ENCODE peak calls at places on chromosomes 1 and 21, in six cellular contexts. W, N, D, V, E and G are unnamed samples.

GRCh38 chr21:44955803-44956175 is 16.0 kb downstream of the SLX9 start:
- DNase-seq in W (no peak), D (no peak), V (no peak), E (no peak), N (no peak), G (no peak)

GRCh38 chr1:242129103-242129502 is 130.2 kb upstream of the MAP1LC3C start:
- DNase-seq in E (no peak), V (no peak), D (no peak), N (no peak), W (no peak), G (no peak)

GRCh38 chr21:21163904-21164303 is 165.7 kb downstream of the NCAM2 start:
- DNase-seq in W (peak), D (no peak), V (peak), E (no peak), N (peak), G (no peak)

GRCh38 chr1:5273280-5274003 is 619.0 kb downstream of the AJAP1 start:
- DNase-seq in N (no peak), E (no peak), V (no peak), W (no peak), D (no peak), G (no peak)

GRCh38 chr1:234720709-234721436 is 110.9 kb upstream of the IRF2BP2 start:
- DNase-seq in W (no peak), D (no peak), E (no peak), V (no peak), N (no peak), G (no peak)

GRCh38 chr1:110626890-110627289 is 20.7 kb upstream of the KCNA2 start:
- DNase-seq in V (no peak), E (no peak), D (no peak), W (no peak), N (no peak), G (no peak)

GRCh38 chr1:229842302-229843255 is 216.5 kb downstream of the URB2 start:
- DNase-seq in W (no peak), V (no peak), N (no peak), D (no peak), E (no peak), G (no peak)

GRCh38 chr1:25099343-25099951 is 132.9 kb downstream of the SYF2 start:
- DNase-seq in W (no peak), D (no peak), N (no peak), V (no peak), E (no peak), G (no peak)

GRCh38 chr1:169585184-169585583 is 1.1 kb downstream of the F5 start:
- DNase-seq in N (no peak), W (no peak), V (no peak), D (no peak), E (no peak), G (no peak)

GRCh38 chr1:19222979-19223824 is 13.1 kb upstream of the UBR4 start:
- DNase-seq in W (no peak), N (no peak), E (no peak), V (peak), D (no peak), G (no peak)

GRCh38 chr1:15159166-15159555 is 5.6 kb downstream of the TMEM51 start:
- DNase-seq in D (no peak), E (no peak), V (peak), W (no peak), N (no peak), G (no peak)

GRCh38 chr1:231512147-231512698 is 16.2 kb upstream of the TSNAX start:
- DNase-seq in W (no peak), E (no peak), D (no peak), N (no peak), V (peak), G (no peak)

GRCh38 chr1:2042830-2043773 is 7.1 kb upstream of the PRKCZ start:
- DNase-seq in E (no peak), D (no peak), N (no peak), W (no peak), V (no peak), G (no peak)

GRCh38 chr1:68363346-68363745 is 86.4 kb downstream of the RPE65 start:
- DNase-seq in N (no peak), V (no peak), D (no peak), E (no peak), W (no peak), G (no peak)

GRCh38 chr1:168513656-168514404 is 30.0 kb downstream of the XCL2 start:
- DNase-seq in E (no peak), W (no peak), N (no peak), D (no peak), V (no peak), G (peak)

GRCh38 chr1:152111515-152111968 is 3.7 kb downstream of the TCHH start:
- DNase-seq in W (no peak), N (no peak), V (peak), E (no peak), D (no peak), G (no peak)

GRCh38 chr21:45539046-45539795 is 3.0 kb downstream of the SLC19A1 start:
- DNase-seq in E (peak), W (peak), D (no peak), V (no peak), N (peak), G (peak)

GRCh38 chr1:246961939-246962373 is 30.2 kb upstream of the AHCTF1 start:
- DNase-seq in W (peak), E (no peak), N (no peak), D (peak), V (no peak), G (no peak)

GRCh38 chr21:35057428-35057827 is 8.3 kb upstream of the RUNX1 start:
- DNase-seq in N (no peak), W (no peak), D (no peak), V (no peak), E (no peak), G (no peak)

GRCh38 chr1:106185089-106185488 is 871.4 kb upstream of the PRMT6 start:
- DNase-seq in V (no peak), E (no peak), N (no peak), W (no peak), D (no peak), G (no peak)

GRCh38 chr1:240608707-240609106 is 3.2 kb downstream of the GREM2 start:
- DNase-seq in D (no peak), W (no peak), N (no peak), V (no peak), E (no peak), G (peak)

GRCh38 chr21:27077501-27077900 is 110.6 kb upstream of the ADAMTS5 start:
- DNase-seq in W (no peak), D (no peak), E (no peak), N (no peak), V (peak), G (peak)

GRCh38 chr1:117664314-117664713 is 58.5 kb downstream of the TENT5C start:
- DNase-seq in W (no peak), V (no peak), D (no peak), E (no peak), N (no peak), G (no peak)

GRCh38 chr1:14596591-14596990 is 1.9 kb upstream of the KAZN start:
- DNase-seq in E (no peak), N (no peak), D (no peak), W (no peak), V (no peak), G (no peak)

GRCh38 chr1:180863158-180863775 is 49.4 kb upstream of the KIAA1614 start:
- DNase-seq in W (no peak), E (no peak), D (no peak), N (no peak), V (peak), G (peak)

GRCh38 chr1:116066868-116067563 is 44.2 kb upstream of the MAB21L3 start:
- DNase-seq in W (no peak), N (no peak), D (no peak), E (no peak), V (peak), G (no peak)

GRCh38 chr1:2101531-2101930 is 51.3 kb downstream of the PRKCZ start:
- DNase-seq in N (no peak), E (no peak), V (no peak), D (no peak), W (no peak), G (no peak)

GRCh38 chr1:36771222-36771621 is 263.1 kb downstream of the GRIK3 start:
- DNase-seq in W (no peak), E (no peak), D (no peak), N (no peak), V (no peak), G (no peak)

GRCh38 chr1:39642796-39643195 is 3.4 kb upstream of the HEYL start:
- DNase-seq in N (no peak), W (no peak), E (no peak), D (no peak), V (peak), G (peak)

GRCh38 chr1:113812661-113813135 is 422 bp upstream of the RSBN1 start:
- DNase-seq in N (no peak), D (peak), W (no peak), V (no peak), E (peak), G (peak)

GRCh38 chr1:29444081-29444715 is 207.9 kb downstream of the PTPRU start:
- DNase-seq in N (no peak), W (peak), E (no peak), V (no peak), D (no peak), G (no peak)

GRCh38 chr1:109495738-109496137 is 1.8 kb downstream of the CYB561D1 start:
- DNase-seq in V (no peak), D (no peak), E (no peak), W (no peak), N (no peak), G (no peak)

GRCh38 chr1:109499081-109499480 is 5.2 kb downstream of the CYB561D1 start:
- DNase-seq in V (no peak), N (no peak), W (no peak), D (no peak), E (no peak), G (no peak)

GRCh38 chr1:109497449-109498160 is 3.7 kb downstream of the CYB561D1 start:
- DNase-seq in D (no peak), V (no peak), N (no peak), E (no peak), W (no peak), G (no peak)

GRCh38 chr1:109499661-109500536 is 6.0 kb downstream of the CYB561D1 start:
- DNase-seq in W (peak), N (no peak), V (peak), E (no peak), D (no peak), G (no peak)

DNA sequence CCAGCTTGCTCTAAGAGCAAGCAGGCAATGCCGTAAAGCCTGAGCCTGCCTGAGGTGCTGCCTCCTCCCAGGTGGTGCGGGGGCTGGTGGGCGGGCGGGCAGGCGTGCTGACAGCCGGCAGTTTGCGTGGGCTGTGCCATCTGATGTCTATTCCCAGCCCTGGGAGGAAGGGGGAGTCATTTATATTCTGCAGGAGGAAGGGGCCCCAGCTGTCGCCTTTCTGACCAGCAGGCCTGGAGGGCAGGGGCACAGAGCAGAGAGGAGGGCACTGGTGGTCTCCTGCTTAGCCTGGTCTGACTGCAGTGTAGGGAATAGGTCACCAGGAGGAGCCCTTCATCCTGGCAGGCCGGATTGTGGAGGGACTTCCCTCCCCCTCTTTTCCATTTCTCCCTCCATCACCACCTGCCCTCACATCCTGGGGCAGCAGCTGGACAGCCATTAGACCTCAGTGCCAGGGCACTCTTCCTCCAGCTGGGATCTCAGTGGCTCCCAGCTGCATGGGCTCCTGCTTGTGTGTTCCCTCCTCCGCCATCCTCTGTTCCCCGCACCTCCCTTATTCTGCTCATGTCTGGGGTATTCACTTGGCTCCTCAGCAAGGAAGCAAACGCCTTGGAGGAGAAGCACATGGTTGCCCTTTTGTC is 4.4 kb downstream of the CYB561D1 start:
- DNase-seq in D (no peak), V (peak), N (no peak), W (no peak), E (no peak), G (no peak)
- TF ChIP-seq CTCF in D (peak), V (peak), N (peak), W (peak), E (peak), G (peak)

GRCh38 chr1:66351913-66352312 is 182.0 kb upstream of the SGIP1 start:
- DNase-seq in E (no peak), V (no peak), D (no peak), W (no peak), N (no peak), G (no peak)

GRCh38 chr1:66354311-66354922 is 179.5 kb upstream of the SGIP1 start:
- DNase-seq in D (no peak), N (no peak), V (peak), E (no peak), W (no peak), G (no peak)

GRCh38 chr1:66351474-66351873 is 182.5 kb upstream of the SGIP1 start:
- DNase-seq in D (no peak), W (no peak), V (peak), N (no peak), E (no peak), G (no peak)

GRCh38 chr1:66352783-66353182 is 181.2 kb upstream of the SGIP1 start:
- DNase-seq in V (no peak), W (no peak), D (no peak), E (no peak), N (no peak), G (no peak)

GRCh38 chr1:66353207-66353606 is 180.7 kb upstream of the SGIP1 start:
- DNase-seq in N (no peak), E (no peak), D (no peak), W (no peak), V (no peak), G (no peak)
- H3K27ac ChIP-seq in N (peak), E (no peak), D (no peak), W (peak), V (peak), G (no peak)

DNA sequence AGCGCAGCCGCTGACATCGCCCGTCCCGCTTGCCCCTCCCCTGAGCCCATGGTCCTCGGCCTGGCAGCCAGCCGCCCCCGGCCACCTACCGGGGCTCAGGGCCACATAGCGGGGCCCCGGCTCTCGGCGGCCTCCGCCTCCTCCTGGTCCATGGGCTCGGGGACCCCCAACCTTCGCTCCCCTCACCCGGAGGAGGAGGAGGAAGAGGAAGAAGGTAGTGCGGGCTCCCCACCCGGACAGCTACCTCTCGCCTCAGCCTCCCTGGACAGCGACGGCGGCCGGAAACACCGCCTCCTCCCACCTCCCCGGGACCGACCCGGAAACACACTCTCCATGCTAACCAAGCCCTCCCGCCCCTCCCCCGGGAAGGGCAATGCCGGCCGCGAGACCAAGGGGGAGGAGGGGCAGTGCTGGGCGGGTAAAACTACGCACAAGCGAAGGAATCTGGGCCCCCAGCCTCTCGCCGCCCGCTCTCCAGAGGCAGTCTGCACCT is at the start of gene KIAA0319L:
- DNase-seq in W (peak), V (peak), E (peak), N (peak), D (peak), G (peak)
- TF ChIP-seq POLR2A in W (peak), V (no peak), E (peak), N (no peak), D (peak), G (peak)

GRCh38 chr1:156123356-156124196 is 9.1 kb downstream of the LMNA start:
- DNase-seq in W (peak), N (peak), D (peak), E (peak), V (peak), G (peak)
- TF ChIP-seq CTCF in W (no peak), N (peak), D (no peak), E (peak), V (peak), G (peak)

DNA sequence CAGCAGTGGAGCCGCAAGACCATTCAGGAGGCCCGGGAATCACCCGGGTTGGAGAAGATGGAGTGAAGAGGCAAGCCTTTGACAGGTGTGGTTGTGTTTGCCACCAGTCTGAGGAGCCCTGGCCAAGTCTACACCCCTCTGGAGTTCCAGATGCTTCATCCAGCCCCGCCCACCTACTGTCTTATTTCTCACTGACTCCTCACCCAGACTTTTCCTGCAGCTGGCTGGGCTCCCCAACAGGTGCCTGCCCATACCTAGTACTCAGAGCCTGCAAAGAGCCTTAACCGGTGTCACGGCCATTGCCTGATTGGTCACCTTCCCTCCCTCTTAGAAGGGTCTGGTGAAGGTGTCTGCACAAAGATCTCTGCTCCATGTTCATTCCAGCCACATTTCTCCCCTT is 16.0 kb downstream of the SLC9A1 start:
- DNase-seq in N (no peak), D (no peak), V (no peak), W (no peak), E (no peak), G (no peak)
- H3K27ac ChIP-seq in N (peak), D (no peak), V (no peak), W (peak), E (no peak), G (no peak)

DNA sequence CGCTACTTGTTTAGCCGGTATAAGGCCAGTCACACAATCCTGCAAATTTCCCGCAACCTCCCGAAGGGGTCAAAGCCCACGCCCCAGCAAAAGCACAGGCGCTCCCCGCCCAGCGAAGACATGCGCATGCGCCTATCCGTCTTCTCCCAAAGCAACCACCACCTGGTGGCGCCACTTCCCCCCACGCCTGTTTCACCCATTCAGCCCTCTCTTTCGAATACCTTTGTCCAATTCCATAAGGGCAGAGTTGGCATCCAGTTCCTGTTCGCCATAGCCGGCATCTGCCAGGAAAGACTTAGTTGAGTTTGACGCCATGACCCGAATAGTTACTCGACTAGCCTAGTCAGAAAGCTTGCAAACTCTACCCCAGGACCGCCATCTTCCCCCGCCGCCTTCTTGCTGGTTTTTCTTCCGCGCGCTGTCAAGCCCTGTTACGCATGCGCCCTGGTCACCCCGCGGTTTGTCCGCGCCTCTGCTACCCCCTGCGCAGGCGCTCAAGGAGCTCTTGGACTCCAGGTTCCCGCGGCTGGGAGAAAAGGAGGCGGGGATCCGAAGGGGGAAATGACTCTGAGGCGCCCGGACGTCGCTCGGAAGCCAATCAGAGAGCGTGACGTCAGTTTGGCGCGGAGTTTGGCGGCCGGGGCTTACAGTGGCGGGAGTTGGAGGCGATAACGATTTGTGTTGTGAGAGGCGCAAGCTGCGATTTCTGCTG is at the start of the genes DTL and INTS7:
- DNase-seq in V (peak), E (peak), D (peak), W (peak), N (peak), G (peak)
- TF ChIP-seq POLR2A in V (peak), E (peak), D (peak), W (no peak), N (no peak), G (peak)

DNA sequence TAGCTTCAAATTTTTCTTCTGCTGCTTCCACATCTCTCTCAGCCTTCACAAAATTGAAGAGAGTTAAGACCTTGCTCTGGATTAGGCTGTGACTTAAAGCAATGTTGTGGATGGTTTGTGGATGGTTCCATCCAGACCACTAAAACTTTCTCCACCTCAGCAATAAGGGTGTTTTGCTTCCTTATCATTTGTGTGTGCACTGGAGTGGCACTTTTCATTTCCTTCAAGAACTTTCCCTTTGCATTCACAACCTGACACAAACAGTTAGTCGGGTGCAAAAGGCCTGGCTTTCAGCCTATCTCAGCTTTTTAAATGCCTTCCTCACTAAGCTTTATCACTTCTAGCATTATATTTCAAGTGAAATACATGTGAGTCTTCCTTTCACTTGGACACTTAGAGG is 30.3 kb downstream of the DENND1B start:
- DNase-seq in V (no peak), E (no peak), N (no peak), W (no peak), D (no peak), G (no peak)
- TF ChIP-seq CTCF in V (no peak), E (no peak), N (no peak), W (no peak), D (no peak), G (no peak)

DNA sequence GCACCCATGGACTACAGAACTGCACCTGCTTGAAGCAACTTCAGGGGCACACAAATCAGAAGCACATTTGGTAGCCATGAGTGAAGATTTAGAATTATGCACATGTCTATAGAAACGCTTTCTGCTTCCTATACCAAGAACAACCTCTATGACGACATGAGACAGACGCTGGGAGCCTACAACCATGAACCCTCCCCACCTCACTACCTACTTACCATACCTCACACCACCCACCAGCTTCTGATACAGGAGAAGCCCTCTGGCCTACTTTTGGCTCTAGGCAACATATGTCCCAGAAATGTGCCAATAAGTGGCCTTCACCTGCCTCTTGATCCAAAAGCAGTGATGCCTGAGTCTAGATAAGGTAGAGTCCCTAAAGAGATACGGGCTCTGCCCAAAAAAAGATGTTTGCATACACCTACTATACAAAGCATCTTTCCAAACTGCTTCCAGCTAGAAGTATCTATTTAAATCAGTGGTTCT is 58.5 kb downstream of the SLC45A1 start:
- DNase-seq in W (no peak), D (no peak), V (no peak), E (no peak), N (no peak), G (no peak)
- H3K27ac ChIP-seq in W (peak), D (no peak), V (peak), E (no peak), N (no peak), G (peak)